ENCODE peak calls at places on chromosomes 6 and 20, in seven cellular contexts. J is activated CD4-positive, CD25-positive, alpha-beta regulatory T cell; P is ELR; E is activated naive CD4-positive, alpha-beta T cell treated with Interleukin-2 at 50 U/mL for 16 hours; R is lower lobe of right lung; Z is HT-29; T is RCC 7860. X is an unnamed sample.

GRCh38 chr6:92779758-92780157 is 639.6 kb downstream of the EPHA7 start:
- DNase-seq in J (no peak), P (no peak), E (no peak), R (peak), Z (peak), T (no peak), X (no peak)

GRCh38 chr20:3233991-3234498 is 4.9 kb downstream of the SLC4A11 start:
- DNase-seq in J (no peak), P (no peak), E (no peak), R (no peak), Z (no peak), T (no peak), X (no peak)

GRCh38 chr20:63855363-63856110 is 5.8 kb upstream of the ABHD16B start:
- DNase-seq in J (no peak), P (no peak), E (no peak), R (no peak), Z (no peak), T (no peak), X (no peak)

GRCh38 chr6:34276881-34277762 is 28.3 kb upstream of the SMIM29 start:
- DNase-seq in J (no peak), P (no peak), E (no peak), R (no peak), Z (no peak), T (no peak), X (no peak)

GRCh38 chr20:3080939-3081388 is 3.6 kb downstream of the AVP start:
- DNase-seq in J (no peak), P (peak), E (no peak), R (no peak), Z (no peak), T (peak), X (peak)

GRCh38 chr6:113855500-113856010 is 1.6 kb upstream of the MARCKS start:
- DNase-seq in J (no peak), P (peak), E (no peak), R (peak), Z (no peak), T (no peak), X (no peak)

GRCh38 chr6:54244430-54244829 is 63.8 kb upstream of the TINAG start:
- DNase-seq in J (no peak), P (peak), E (no peak), R (no peak), Z (peak), T (peak), X (no peak)

GRCh38 chr6:36989264-36989663 is 3.3 kb upstream of the MTCH1 start:
- DNase-seq in J (no peak), P (no peak), E (no peak), R (no peak), Z (no peak), T (no peak), X (no peak)

GRCh38 chr20:24668384-24668702 is 198.9 kb downstream of the SYNDIG1 start:
- DNase-seq in J (no peak), P (no peak), E (no peak), R (no peak), Z (no peak), T (no peak), X (no peak)

GRCh38 chr6:73585566-73586415 is 65.0 kb upstream of the EEF1A1 start:
- DNase-seq in J (no peak), P (peak), E (peak), R (no peak), Z (peak), T (peak), X (no peak)

GRCh38 chr20:48015136-48015925 is 230.1 kb upstream of the SULF2 start:
- DNase-seq in J (no peak), P (no peak), E (no peak), R (no peak), Z (no peak), T (no peak), X (no peak)

GRCh38 chr6:169019727-169020491 is 233.7 kb downstream of the THBS2 start:
- DNase-seq in J (no peak), P (peak), E (no peak), R (no peak), Z (peak), T (no peak), X (no peak)

GRCh38 chr20:21104466-21104761 is 1.7 kb downstream of the LINC00237 start:
- DNase-seq in J (no peak), P (no peak), E (no peak), R (no peak), Z (no peak), T (no peak), X (no peak)

GRCh38 chr20:10610266-10610665 is 63.5 kb downstream of the JAG1 start:
- DNase-seq in J (no peak), P (no peak), E (no peak), R (no peak), Z (no peak), T (no peak), X (peak)

GRCh38 chr6:13924146-13924948 is 405 bp upstream of the RNF182 start:
- DNase-seq in J (no peak), P (peak), E (no peak), R (peak), Z (no peak), T (peak), X (no peak)

GRCh38 chr6:53335224-53335994 is 13.3 kb downstream of the ELOVL5 start:
- DNase-seq in J (peak), P (no peak), E (peak), R (peak), Z (no peak), T (no peak), X (no peak)

GRCh38 chr6:71489736-71490135 is 201.1 kb downstream of the OGFRL1 start:
- DNase-seq in J (no peak), P (peak), E (no peak), R (no peak), Z (no peak), T (peak), X (no peak)

GRCh38 chr6:154196333-154196732 is 157.3 kb downstream of the OPRM1 start:
- DNase-seq in J (no peak), P (no peak), E (no peak), R (no peak), Z (no peak), T (no peak), X (no peak)

GRCh38 chr6:56807992-56808342 is 146.9 kb upstream of the BEND6 start:
- DNase-seq in J (no peak), P (peak), E (no peak), R (no peak), Z (no peak), T (no peak), X (no peak)

GRCh38 chr20:4369798-4370124 is 351.9 kb upstream of the PRND start:
- DNase-seq in J (no peak), P (no peak), E (peak), R (no peak), Z (no peak), T (no peak), X (no peak)

GRCh38 chr6:89675949-89676753 is 37.6 kb upstream of the LYRM2 start:
- DNase-seq in J (no peak), P (no peak), E (no peak), R (no peak), Z (no peak), T (no peak), X (no peak)

GRCh38 chr6:144599615-144600014 is 314.5 kb downstream of the UTRN start:
- DNase-seq in J (no peak), P (no peak), E (no peak), R (no peak), Z (no peak), T (no peak), X (no peak)

GRCh38 chr6:154446984-154447383 is 63.5 kb downstream of the CNKSR3 start:
- DNase-seq in J (no peak), P (no peak), E (no peak), R (no peak), Z (no peak), T (no peak), X (no peak)

GRCh38 chr6:45922728-45923351 is 92.8 kb downstream of the CLIC5 start:
- DNase-seq in J (no peak), P (peak), E (peak), R (peak), Z (peak), T (peak), X (no peak)

GRCh38 chr6:52560462-52560861 is 16.4 kb downstream of the TRAM2 start:
- DNase-seq in J (no peak), P (peak), E (no peak), R (no peak), Z (no peak), T (no peak), X (no peak)

GRCh38 chr20:11502051-11502450 is 415.6 kb upstream of the BTBD3 start:
- DNase-seq in J (no peak), P (no peak), E (no peak), R (no peak), Z (no peak), T (peak), X (no peak)

GRCh38 chr6:150887978-150888563 is 22.6 kb downstream of the MTHFD1L start:
- DNase-seq in J (no peak), P (no peak), E (no peak), R (no peak), Z (no peak), T (no peak), X (no peak)

GRCh38 chr20:8005575-8006366 is 13.8 kb downstream of the TMX4 start:
- DNase-seq in J (no peak), P (no peak), E (no peak), R (no peak), Z (no peak), T (no peak), X (no peak)

GRCh38 chr6:19035454-19035853 is 648.3 kb downstream of the RNF144B start:
- DNase-seq in J (no peak), P (no peak), E (no peak), R (no peak), Z (no peak), T (no peak), X (no peak)

GRCh38 chr6:43185391-43185790 is 3.4 kb downstream of the CUL9 start:
- DNase-seq in J (no peak), P (no peak), E (no peak), R (no peak), Z (no peak), T (no peak), X (no peak)

GRCh38 chr6:37010402-37010892 is 5.0 kb downstream of the FGD2 start:
- DNase-seq in J (no peak), P (no peak), E (no peak), R (no peak), Z (no peak), T (no peak), X (no peak)

X was measured in Right ventricle myocardium inferior.